ENCODE peak calls at places on chromosomes 12 and 14, in nine cellular contexts. One of them, this sample, is unnamed.

GRCh38 chr12:130710733-130711080 is 5.4 kb downstream of the RIMBP2 start:
- DNase-seq in fibroblast of lung: no peak
- DNase-seq in CD8-positive, alpha-beta memory T cell: no peak
- DNase-seq in GM23338: no peak
- DNase-seq in stomach: peak
- DNase-seq in ovary: no peak
- DNase-seq in aorta: no peak
- DNase-seq in endothelial cell of umbilical vein: no peak
- DNase-seq in spleen: no peak
- DNase-seq in this sample: no peak

GRCh38 chr14:32635103-32635719 is 303.5 kb upstream of the NPAS3 start:
- DNase-seq in GM23338: no peak
- DNase-seq in fibroblast of lung: peak
- DNase-seq in stomach: no peak
- DNase-seq in aorta: no peak
- DNase-seq in ovary: no peak
- DNase-seq in spleen: no peak
- DNase-seq in CD8-positive, alpha-beta memory T cell: no peak
- DNase-seq in endothelial cell of umbilical vein: peak
- DNase-seq in this sample: no peak

GRCh38 chr14:23137221-23138172 is 18.4 kb upstream of the CEBPE start:
- DNase-seq in stomach: peak
- DNase-seq in GM23338: no peak
- DNase-seq in ovary: no peak
- DNase-seq in spleen: peak
- DNase-seq in fibroblast of lung: no peak
- DNase-seq in CD8-positive, alpha-beta memory T cell: no peak
- DNase-seq in aorta: no peak
- DNase-seq in endothelial cell of umbilical vein: no peak
- DNase-seq in this sample: no peak

GRCh38 chr12:124588689-124589318 is 21.4 kb upstream of the NCOR2 start:
- DNase-seq in spleen: no peak
- DNase-seq in fibroblast of lung: peak
- DNase-seq in endothelial cell of umbilical vein: peak
- DNase-seq in aorta: no peak
- DNase-seq in stomach: no peak
- DNase-seq in ovary: no peak
- DNase-seq in CD8-positive, alpha-beta memory T cell: no peak
- DNase-seq in GM23338: no peak
- DNase-seq in this sample: peak

GRCh38 chr12:50533203-50533584 is 28.4 kb downstream of the DIP2B start:
- DNase-seq in spleen: no peak
- DNase-seq in stomach: no peak
- DNase-seq in ovary: no peak
- DNase-seq in aorta: no peak
- DNase-seq in endothelial cell of umbilical vein: no peak
- DNase-seq in GM23338: no peak
- DNase-seq in fibroblast of lung: no peak
- DNase-seq in CD8-positive, alpha-beta memory T cell: no peak
- DNase-seq in this sample: no peak

GRCh38 chr12:102612008-102612407 is 131.6 kb upstream of the IGF1 start:
- DNase-seq in spleen: no peak
- DNase-seq in GM23338: peak
- DNase-seq in fibroblast of lung: no peak
- DNase-seq in aorta: no peak
- DNase-seq in ovary: no peak
- DNase-seq in CD8-positive, alpha-beta memory T cell: no peak
- DNase-seq in endothelial cell of umbilical vein: no peak
- DNase-seq in stomach: no peak
- DNase-seq in this sample: no peak

GRCh38 chr12:92537235-92537960 is 165.4 kb upstream of the PLEKHG7 start:
- DNase-seq in endothelial cell of umbilical vein: no peak
- DNase-seq in stomach: no peak
- DNase-seq in ovary: no peak
- DNase-seq in CD8-positive, alpha-beta memory T cell: no peak
- DNase-seq in GM23338: peak
- DNase-seq in spleen: no peak
- DNase-seq in aorta: no peak
- DNase-seq in fibroblast of lung: no peak
- DNase-seq in this sample: no peak

GRCh38 chr14:42140831-42141279 is 534.2 kb downstream of the LRFN5 start:
- DNase-seq in GM23338: no peak
- DNase-seq in aorta: no peak
- DNase-seq in stomach: no peak
- DNase-seq in spleen: no peak
- DNase-seq in CD8-positive, alpha-beta memory T cell: no peak
- DNase-seq in fibroblast of lung: peak
- DNase-seq in ovary: no peak
- DNase-seq in endothelial cell of umbilical vein: no peak
- DNase-seq in this sample: no peak

GRCh38 chr12:101050631-101051030 is 159.4 kb downstream of the SLC5A8 start:
- DNase-seq in ovary: no peak
- DNase-seq in stomach: no peak
- DNase-seq in spleen: no peak
- DNase-seq in CD8-positive, alpha-beta memory T cell: no peak
- DNase-seq in aorta: no peak
- DNase-seq in fibroblast of lung: peak
- DNase-seq in GM23338: no peak
- DNase-seq in endothelial cell of umbilical vein: no peak
- DNase-seq in this sample: no peak

GRCh38 chr12:13196302-13196921 is at the start of gene EMP1:
- DNase-seq in GM23338: no peak
- DNase-seq in aorta: peak
- DNase-seq in fibroblast of lung: peak
- DNase-seq in endothelial cell of umbilical vein: peak
- DNase-seq in CD8-positive, alpha-beta memory T cell: peak
- DNase-seq in spleen: no peak
- DNase-seq in ovary: peak
- DNase-seq in stomach: peak
- DNase-seq in this sample: peak

GRCh38 chr12:62588916-62589315 is 122.3 kb downstream of the MON2 start:
- DNase-seq in endothelial cell of umbilical vein: peak
- DNase-seq in fibroblast of lung: peak
- DNase-seq in stomach: no peak
- DNase-seq in ovary: no peak
- DNase-seq in GM23338: no peak
- DNase-seq in CD8-positive, alpha-beta memory T cell: no peak
- DNase-seq in spleen: no peak
- DNase-seq in aorta: no peak
- DNase-seq in this sample: no peak

GRCh38 chr12:48972213-48973021 is 882 bp upstream of the WNT10B start:
- DNase-seq in ovary: no peak
- DNase-seq in GM23338: peak
- DNase-seq in CD8-positive, alpha-beta memory T cell: no peak
- DNase-seq in fibroblast of lung: peak
- DNase-seq in aorta: no peak
- DNase-seq in stomach: no peak
- DNase-seq in endothelial cell of umbilical vein: no peak
- DNase-seq in spleen: no peak
- DNase-seq in this sample: no peak

GRCh38 chr12:49304161-49304560 is 9.2 kb downstream of the PRPH start:
- DNase-seq in GM23338: no peak
- DNase-seq in endothelial cell of umbilical vein: no peak
- DNase-seq in spleen: peak
- DNase-seq in aorta: peak
- DNase-seq in ovary: no peak
- DNase-seq in stomach: no peak
- DNase-seq in CD8-positive, alpha-beta memory T cell: no peak
- DNase-seq in fibroblast of lung: peak
- DNase-seq in this sample: no peak

GRCh38 chr12:51943346-51943745 is 8.2 kb upstream of the ACVR1B start:
- DNase-seq in ovary: no peak
- DNase-seq in CD8-positive, alpha-beta memory T cell: no peak
- DNase-seq in stomach: peak
- DNase-seq in spleen: no peak
- DNase-seq in fibroblast of lung: no peak
- DNase-seq in endothelial cell of umbilical vein: no peak
- DNase-seq in aorta: no peak
- DNase-seq in GM23338: no peak
- DNase-seq in this sample: no peak

GRCh38 chr12:64450711-64451486 is 1.0 kb upstream of the TBK1 start:
- DNase-seq in stomach: no peak
- DNase-seq in ovary: no peak
- DNase-seq in endothelial cell of umbilical vein: peak
- DNase-seq in aorta: no peak
- DNase-seq in GM23338: peak
- DNase-seq in spleen: peak
- DNase-seq in CD8-positive, alpha-beta memory T cell: no peak
- DNase-seq in fibroblast of lung: peak
- DNase-seq in this sample: no peak

GRCh38 chr12:49503674-49504180 is 35.1 kb upstream of the KCNH3 start:
- DNase-seq in spleen: no peak
- DNase-seq in endothelial cell of umbilical vein: peak
- DNase-seq in aorta: no peak
- DNase-seq in CD8-positive, alpha-beta memory T cell: no peak
- DNase-seq in GM23338: peak
- DNase-seq in stomach: peak
- DNase-seq in fibroblast of lung: peak
- DNase-seq in ovary: no peak
- DNase-seq in this sample: no peak

GRCh38 chr12:72271401-72271740 is 799 bp upstream of the TRHDE start:
- DNase-seq in aorta: peak
- DNase-seq in stomach: no peak
- DNase-seq in CD8-positive, alpha-beta memory T cell: no peak
- DNase-seq in GM23338: peak
- DNase-seq in fibroblast of lung: peak
- DNase-seq in ovary: peak
- DNase-seq in spleen: peak
- DNase-seq in endothelial cell of umbilical vein: peak
- DNase-seq in this sample: no peak

GRCh38 chr14:88987516-88987915 is 163.1 kb downstream of the TTC8 start:
- DNase-seq in stomach: no peak
- DNase-seq in endothelial cell of umbilical vein: no peak
- DNase-seq in spleen: no peak
- DNase-seq in CD8-positive, alpha-beta memory T cell: no peak
- DNase-seq in fibroblast of lung: no peak
- DNase-seq in aorta: no peak
- DNase-seq in GM23338: no peak
- DNase-seq in ovary: no peak
- DNase-seq in this sample: no peak

GRCh38 chr12:49133590-49133989 is 2.4 kb upstream of the TUBA1B start:
- DNase-seq in stomach: no peak
- DNase-seq in fibroblast of lung: no peak
- DNase-seq in endothelial cell of umbilical vein: no peak
- DNase-seq in GM23338: no peak
- DNase-seq in spleen: no peak
- DNase-seq in ovary: no peak
- DNase-seq in aorta: no peak
- DNase-seq in CD8-positive, alpha-beta memory T cell: no peak
- DNase-seq in this sample: no peak

GRCh38 chr12:597926-598568 is 65.2 kb downstream of the NINJ2 start:
- DNase-seq in aorta: no peak
- DNase-seq in GM23338: no peak
- DNase-seq in ovary: no peak
- DNase-seq in spleen: no peak
- DNase-seq in CD8-positive, alpha-beta memory T cell: no peak
- DNase-seq in stomach: no peak
- DNase-seq in fibroblast of lung: no peak
- DNase-seq in endothelial cell of umbilical vein: peak
- DNase-seq in this sample: no peak

GRCh38 chr14:64700290-64700689 is 3.9 kb upstream of the PLEKHG3 start:
- DNase-seq in fibroblast of lung: no peak
- DNase-seq in ovary: no peak
- DNase-seq in GM23338: no peak
- DNase-seq in stomach: no peak
- DNase-seq in spleen: no peak
- DNase-seq in CD8-positive, alpha-beta memory T cell: no peak
- DNase-seq in endothelial cell of umbilical vein: no peak
- DNase-seq in aorta: no peak
- DNase-seq in this sample: no peak

GRCh38 chr12:84976133-84976532 is 59.9 kb downstream of the TSPAN19 start:
- DNase-seq in endothelial cell of umbilical vein: no peak
- DNase-seq in fibroblast of lung: no peak
- DNase-seq in ovary: no peak
- DNase-seq in aorta: no peak
- DNase-seq in spleen: peak
- DNase-seq in stomach: no peak
- DNase-seq in GM23338: no peak
- DNase-seq in CD8-positive, alpha-beta memory T cell: no peak
- DNase-seq in this sample: no peak

GRCh38 chr14:91115986-91116385 is 2.1 kb downstream of the DGLUCY start:
- DNase-seq in spleen: no peak
- DNase-seq in fibroblast of lung: peak
- DNase-seq in CD8-positive, alpha-beta memory T cell: no peak
- DNase-seq in ovary: no peak
- DNase-seq in endothelial cell of umbilical vein: peak
- DNase-seq in aorta: no peak
- DNase-seq in stomach: peak
- DNase-seq in GM23338: no peak
- DNase-seq in this sample: no peak
- H3K27ac ChIP-seq in spleen: peak
- H3K27ac ChIP-seq in fibroblast of lung: no peak
- H3K27ac ChIP-seq in CD8-positive, alpha-beta memory T cell: peak
- H3K27ac ChIP-seq in ovary: no peak
- H3K27ac ChIP-seq in endothelial cell of umbilical vein: no peak
- H3K27ac ChIP-seq in aorta: no peak
- H3K27ac ChIP-seq in stomach: peak
- H3K27ac ChIP-seq in GM23338: peak
- H3K27ac ChIP-seq in this sample: peak

GRCh38 chr14:58353516-58354299 is 42.0 kb upstream of the TOMM20L start:
- DNase-seq in ovary: no peak
- DNase-seq in stomach: no peak
- DNase-seq in spleen: no peak
- DNase-seq in GM23338: no peak
- DNase-seq in fibroblast of lung: no peak
- DNase-seq in aorta: no peak
- DNase-seq in endothelial cell of umbilical vein: peak
- DNase-seq in CD8-positive, alpha-beta memory T cell: no peak
- DNase-seq in this sample: no peak
- H3K4me3 ChIP-seq in ovary: peak
- H3K4me3 ChIP-seq in stomach: no peak
- H3K4me3 ChIP-seq in spleen: peak
- H3K4me3 ChIP-seq in GM23338: no peak
- H3K4me3 ChIP-seq in fibroblast of lung: peak
- H3K4me3 ChIP-seq in aorta: peak
- H3K4me3 ChIP-seq in endothelial cell of umbilical vein: peak
- H3K4me3 ChIP-seq in CD8-positive, alpha-beta memory T cell: peak
- H3K4me3 ChIP-seq in this sample: peak

GRCh38 chr12:95114766-95115450 is 41.5 kb upstream of the NR2C1 start:
- DNase-seq in stomach: no peak
- DNase-seq in spleen: no peak
- DNase-seq in aorta: no peak
- DNase-seq in GM23338: peak
- DNase-seq in CD8-positive, alpha-beta memory T cell: no peak
- DNase-seq in ovary: no peak
- DNase-seq in endothelial cell of umbilical vein: no peak
- DNase-seq in fibroblast of lung: no peak
- DNase-seq in this sample: no peak
- H3K27ac ChIP-seq in stomach: no peak
- H3K27ac ChIP-seq in spleen: no peak
- H3K27ac ChIP-seq in aorta: no peak
- H3K27ac ChIP-seq in GM23338: peak
- H3K27ac ChIP-seq in CD8-positive, alpha-beta memory T cell: no peak
- H3K27ac ChIP-seq in ovary: no peak
- H3K27ac ChIP-seq in endothelial cell of umbilical vein: no peak
- H3K27ac ChIP-seq in fibroblast of lung: no peak
- H3K27ac ChIP-seq in this sample: no peak

DNA sequence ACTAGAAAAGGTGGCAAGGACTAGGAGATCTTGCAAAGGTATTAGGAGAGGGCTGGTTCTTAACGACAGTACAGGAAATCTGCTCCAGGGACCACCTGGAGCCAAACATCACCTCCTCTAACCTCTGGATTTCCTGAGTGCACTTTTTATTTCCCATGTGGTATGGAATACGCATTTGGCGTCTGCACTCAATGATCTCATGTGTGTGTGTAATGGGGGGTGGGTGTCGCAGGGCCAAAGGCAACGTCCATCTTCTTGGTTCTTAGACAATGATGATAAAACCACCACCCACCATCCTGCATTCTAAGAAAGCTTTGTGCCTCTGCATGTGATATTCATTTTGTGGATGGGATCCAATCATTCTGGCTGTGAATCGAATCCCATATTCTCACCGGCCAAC is 68.8 kb downstream of the CLMN start:
- DNase-seq in CD8-positive, alpha-beta memory T cell: no peak
- DNase-seq in endothelial cell of umbilical vein: peak
- DNase-seq in stomach: peak
- DNase-seq in fibroblast of lung: no peak
- DNase-seq in spleen: no peak
- DNase-seq in ovary: no peak
- DNase-seq in aorta: no peak
- DNase-seq in GM23338: no peak
- DNase-seq in this sample: no peak
- H3K4me3 ChIP-seq in CD8-positive, alpha-beta memory T cell: no peak
- H3K4me3 ChIP-seq in endothelial cell of umbilical vein: no peak
- H3K4me3 ChIP-seq in stomach: no peak
- H3K4me3 ChIP-seq in fibroblast of lung: no peak
- H3K4me3 ChIP-seq in spleen: no peak
- H3K4me3 ChIP-seq in ovary: no peak
- H3K4me3 ChIP-seq in aorta: no peak
- H3K4me3 ChIP-seq in GM23338: no peak
- H3K4me3 ChIP-seq in this sample: no peak

This sample was measured in left ventricle myocardium inferior.